ENCODE peak calls at places on chromosome 17, in nine cellular contexts. C is stimulated activated CD4-positive, alpha-beta T cell treated with anti-CD3 and anti-CD28 coated beads, Interleukin-4, amount 100 ng/mL, for 1 hour; T is GM18507; L is nephron progenitor cell; D is T-cell; H is NCI-H187; P is posterior cingulate gyrus; B is GM19239; N is LNCaP clone FGC. G is an unnamed sample.

GRCh38 chr17:66964930-66965800 is 658 bp downstream of the CACNG4 start:
- DNase-seq in C (peak), T (no peak), L (peak), D (no peak), H (no peak), P (peak), B (no peak), N (no peak), G (peak)

GRCh38 chr17:53655591-53655990 is 167.1 kb upstream of the KIF2B start:
- DNase-seq in C (no peak), T (no peak), L (no peak), D (no peak), H (no peak), P (no peak), B (no peak), N (no peak), G (no peak)

GRCh38 chr17:79019631-79020584 is 4.1 kb upstream of the C1QTNF1 start:
- DNase-seq in C (peak), T (no peak), L (no peak), D (peak), H (no peak), P (peak), B (no peak), N (no peak), G (peak)

GRCh38 chr17:44917456-44917855 is 2.2 kb upstream of the GFAP start:
- DNase-seq in C (no peak), T (no peak), L (no peak), D (no peak), H (no peak), P (no peak), B (no peak), N (no peak), G (no peak)

GRCh38 chr17:48149174-48150106 is 41.9 kb downstream of the SNX11 start:
- DNase-seq in C (no peak), T (no peak), L (peak), D (no peak), H (no peak), P (no peak), B (no peak), N (no peak), G (peak)

GRCh38 chr17:42720996-42721583 is 23.8 kb downstream of the EZH1 start:
- DNase-seq in C (no peak), T (peak), L (peak), D (peak), H (peak), P (no peak), B (peak), N (no peak), G (peak)

GRCh38 chr17:82343560-82343959 is 10.0 kb upstream of the SECTM1 start:
- DNase-seq in C (no peak), T (no peak), L (no peak), D (no peak), H (no peak), P (peak), B (no peak), N (no peak), G (no peak)

GRCh38 chr17:7922499-7923289 is 6.6 kb upstream of the RNF227 start:
- DNase-seq in C (peak), T (peak), L (peak), D (peak), H (peak), P (peak), B (peak), N (no peak), G (peak)

GRCh38 chr17:2027528-2028233 is 2.3 kb upstream of the DPH1 start:
- DNase-seq in C (no peak), T (no peak), L (no peak), D (no peak), H (no peak), P (no peak), B (no peak), N (no peak), G (no peak)

GRCh38 chr17:39632153-39632941 is 4.6 kb upstream of the STARD3 start:
- DNase-seq in C (no peak), T (no peak), L (no peak), D (no peak), H (no peak), P (peak), B (no peak), N (no peak), G (no peak)

GRCh38 chr17:49880291-49881053 is 32.6 kb upstream of the TAC4 start:
- DNase-seq in C (peak), T (peak), L (peak), D (peak), H (peak), P (peak), B (peak), N (no peak), G (peak)

GRCh38 chr17:17666111-17666714 is 15.0 kb upstream of the RAI1 start:
- DNase-seq in C (no peak), T (no peak), L (no peak), D (no peak), H (no peak), P (no peak), B (no peak), N (no peak), G (no peak)

G was measured in endothelial cell.